ENCODE peak calls at places on chromosomes 13 and 19, in seven cellular contexts. S, K, P, F, A, Q and B are unnamed samples.

GRCh38 chr19:3725640-3726310 is 17.6 kb downstream of the TJP3 start:
- DNase-seq in A (no peak), P (no peak), F (peak; percentile 39), S (no peak), Q (no peak), K (no peak), B (no peak)

GRCh38 chr13:19663416-19663979 is 30.0 kb downstream of the MPHOSPH8 start:
- DNase-seq in F (no peak), P (no peak), K (no peak), S (no peak), Q (no peak), A (no peak), B (no peak)

GRCh38 chr19:19064811-19065745 is 1.3 kb downstream of the SLC25A42 start:
- DNase-seq in Q (no peak), P (no peak), K (no peak), A (no peak), F (peak; percentile 56), S (no peak), B (peak; percentile 34)

GRCh38 chr13:50616101-50616500 is 227.4 kb downstream of the DLEU7 start:
- DNase-seq in S (no peak), K (no peak), Q (no peak), P (peak; percentile 36), F (no peak), A (no peak), B (no peak)

GRCh38 chr19:13120817-13121216 is 2.8 kb downstream of the NACC1 start:
- DNase-seq in A (no peak), K (no peak), F (no peak), S (no peak), Q (no peak), P (no peak), B (no peak)

GRCh38 chr13:108313382-108313781 is 43.9 kb downstream of the TNFSF13B start:
- DNase-seq in F (no peak), Q (no peak), K (no peak), S (no peak), A (peak; percentile 36), P (no peak), B (no peak)

GRCh38 chr19:35013820-35014754 is 14.0 kb downstream of the GRAMD1A start:
- DNase-seq in Q (peak; percentile 75), P (no peak), K (no peak), A (no peak), S (no peak), F (peak; percentile 27), B (no peak)

GRCh38 chr13:92994056-92994455 is 232.6 kb upstream of the GPC6 start:
- DNase-seq in S (no peak), Q (no peak), A (no peak), F (no peak), K (no peak), P (peak; percentile 16), B (no peak)

GRCh38 chr19:18304496-18305312 is 18.2 kb downstream of the LSM4 start:
- DNase-seq in P (peak; percentile 67), S (peak; percentile 89), F (peak; percentile 92), A (no peak), Q (peak; percentile 78), K (no peak), B (peak; percentile 65)

GRCh38 chr13:30681489-30682242 is 53.7 kb upstream of the ALOX5AP start:
- DNase-seq in Q (no peak), S (no peak), A (no peak), K (no peak), F (peak; percentile 31), P (peak; percentile 54), B (no peak)

GRCh38 chr19:56525214-56525860 is 13.4 kb upstream of the ZFP28 start:
- DNase-seq in S (no peak), K (no peak), A (no peak), Q (no peak), F (no peak), P (no peak), B (no peak)